ENCODE peak calls at places on chromosome 17, in ten cellular contexts. V is ovary, T is stomach, O is lower leg skin, M is adrenal gland, S is uterus, Q is heart left ventricle, N is suprapubic skin, H is thyroid gland, X is GM12892. K is an unnamed sample.
A peak's percentile ranks its signal among the peaks of the same experiment; 100 is the strongest.

GRCh38 chr17:63786961-63787711 is 13.2 kb downstream of the DDX42 start:
- DNase-seq in V (no peak), T (no peak), O (no peak), M (no peak), S (no peak), Q (no peak), N (no peak), H (no peak), X (no peak), K (no peak)

GRCh38 chr17:78903101-78903779 is at the start of gene CEP295NL:
- DNase-seq in V (no peak), T (no peak), O (no peak), M (peak; percentile 80), S (no peak), Q (no peak), N (no peak), H (peak; percentile 51), X (no peak), K (no peak)

GRCh38 chr17:69761767-69762321 is 313.2 kb upstream of the KCNJ16 start:
- DNase-seq in V (no peak), T (no peak), O (no peak), M (no peak), S (no peak), Q (no peak), N (no peak), H (no peak), X (no peak), K (no peak)

GRCh38 chr17:61431594-61432311 is 20.5 kb upstream of the TBX4 start:
- DNase-seq in V (no peak), T (no peak), O (no peak), M (no peak), S (no peak), Q (no peak), N (no peak), H (no peak), X (no peak), K (no peak)

GRCh38 chr17:13736915-13737314 is 135.2 kb upstream of the HS3ST3A1 start:
- DNase-seq in V (no peak), T (no peak), O (no peak), M (no peak), S (no peak), Q (no peak), N (no peak), H (no peak), X (no peak), K (no peak)

GRCh38 chr17:67594115-67594878 is 123.4 kb upstream of the NOL11 start:
- DNase-seq in V (no peak), T (no peak), O (peak; percentile 28), M (no peak), S (no peak), Q (no peak), N (no peak), H (no peak), X (no peak), K (no peak)

GRCh38 chr17:59406808-59407381 is 75.4 kb downstream of the YPEL2 start:
- DNase-seq in V (no peak), T (no peak), O (no peak), M (peak; percentile 54), S (no peak), Q (no peak), N (no peak), H (peak; percentile 77), X (no peak), K (no peak)

GRCh38 chr17:48213797-48214196 is 106.2 kb downstream of the SNX11 start:
- DNase-seq in V (no peak), T (no peak), O (no peak), M (no peak), S (no peak), Q (no peak), N (no peak), H (no peak), X (no peak), K (no peak)

GRCh38 chr17:49554694-49555494 is 20.8 kb upstream of the NXPH3 start:
- DNase-seq in V (no peak), T (no peak), O (peak; percentile 84), M (no peak), S (no peak), Q (no peak), N (peak; percentile 49), H (peak; percentile 91), X (no peak), K (no peak)

GRCh38 chr17:36485805-36486203 is 677 bp upstream of the ZNHIT3 start:
- DNase-seq in V (no peak), T (no peak), O (no peak), M (no peak), S (no peak), Q (no peak), N (no peak), H (no peak), X (no peak), K (no peak)

GRCh38 chr17:36485027-36485426 is 1.5 kb upstream of the ZNHIT3 start:
- DNase-seq in V (no peak), T (no peak), O (peak; percentile 45), M (no peak), S (no peak), Q (no peak), N (no peak), H (no peak), X (no peak), K (no peak)

GRCh38 chr17:36481829-36482228 is 4.7 kb upstream of the ZNHIT3 start:
- DNase-seq in V (no peak), T (no peak), O (peak; percentile 49), M (no peak), S (no peak), Q (no peak), N (no peak), H (no peak), X (no peak), K (no peak)

GRCh38 chr17:36482611-36483504 is 3.6 kb upstream of the ZNHIT3 start:
- DNase-seq in V (peak; percentile 79), T (peak; percentile 91), O (peak; percentile 96), M (peak; percentile 81), S (peak; percentile 85), Q (peak; percentile 93), N (peak; percentile 88), H (peak; percentile 88), X (peak; percentile 81), K (peak; percentile 88)

DNA sequence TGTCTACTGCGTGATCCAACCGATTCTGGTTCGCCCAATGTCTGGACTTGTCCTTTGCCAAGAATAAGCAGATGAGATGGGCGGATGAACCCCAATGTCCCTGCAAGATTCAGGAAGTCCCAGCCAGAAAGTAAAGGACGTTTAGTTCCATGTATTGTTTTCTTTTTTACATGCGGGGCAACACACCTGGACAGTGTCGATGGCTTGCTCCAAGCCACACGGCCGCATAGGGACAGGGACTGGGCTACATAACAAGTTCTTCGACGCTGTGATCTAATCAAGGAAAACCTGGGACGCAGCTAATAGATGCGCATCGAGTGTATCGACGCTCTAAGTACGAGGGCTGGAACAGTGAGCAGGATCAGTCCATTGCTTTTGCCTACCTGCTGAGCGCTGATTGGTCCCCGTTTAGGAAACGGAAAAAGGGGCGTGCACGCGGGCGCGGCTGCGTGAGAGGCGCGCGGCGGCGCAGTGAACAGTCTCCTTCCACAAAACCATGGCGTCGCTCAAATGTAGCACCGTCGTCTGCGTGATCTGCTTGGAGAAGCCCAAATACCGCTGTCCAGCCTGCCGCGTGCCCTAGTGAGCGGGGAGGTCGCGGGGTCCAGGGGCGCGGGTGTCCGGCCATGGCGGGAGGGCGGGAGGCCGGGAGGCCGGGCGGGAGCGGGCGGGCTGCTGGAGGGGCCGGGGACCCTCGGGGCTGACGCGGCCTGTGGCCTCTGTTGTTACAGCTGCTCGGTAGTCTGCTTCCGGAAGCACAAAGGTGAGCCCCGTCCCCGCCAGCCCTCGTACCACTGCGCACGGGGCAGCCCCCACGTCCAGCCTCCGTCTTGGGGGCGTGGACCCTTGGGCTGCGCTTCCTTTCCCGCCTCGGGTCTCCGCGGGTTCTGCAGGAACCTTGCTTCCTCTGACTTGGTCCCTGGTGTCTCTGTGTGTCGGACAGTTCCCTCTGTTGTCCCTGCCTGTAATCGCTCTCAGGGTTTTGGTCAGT is at the start of gene ZNHIT3:
- DNase-seq in V (peak; percentile 82), T (peak; percentile 93), O (peak; percentile 98), M (peak; percentile 93), S (peak; percentile 89), Q (peak; percentile 94), N (peak; percentile 94), H (peak; percentile 92), X (peak; percentile 89), K (peak; percentile 90)
- TF ChIP-seq POLR2A in V (peak; percentile 42), T (peak; percentile 17), O (no peak), M (peak; percentile 83), S (peak; percentile 60), Q (peak; percentile 64), N (no peak), H (peak; percentile 69), X (peak; percentile 87), K (peak; percentile 64)

GRCh38 chr17:3645310-3645709 is 8.8 kb downstream of the CTNS start:
- DNase-seq in V (no peak), T (no peak), O (no peak), M (no peak), S (no peak), Q (no peak), N (no peak), H (no peak), X (no peak), K (no peak)
- TF ChIP-seq POLR2A in V (no peak), T (no peak), O (no peak), M (no peak), S (no peak), Q (no peak), N (no peak), H (no peak), X (no peak), K (no peak)

GRCh38 chr17:75590314-75590761 is 2.7 kb downstream of the MYO15B start:
- DNase-seq in V (no peak), T (no peak), O (no peak), M (no peak), S (no peak), Q (no peak), N (peak; percentile 56), H (no peak), X (no peak), K (no peak)

GRCh38 chr17:75590849-75591721 is 3.5 kb downstream of the MYO15B start:
- DNase-seq in V (no peak), T (no peak), O (no peak), M (no peak), S (no peak), Q (no peak), N (no peak), H (no peak), X (no peak), K (no peak)

GRCh38 chr17:75588546-75589016 is 981 bp downstream of the MYO15B start:
- DNase-seq in V (peak; percentile 62), T (peak; percentile 75), O (no peak), M (peak; percentile 68), S (peak; percentile 61), Q (peak; percentile 82), N (peak; percentile 81), H (peak; percentile 68), X (no peak), K (no peak)

GRCh38 chr17:75589017-75589918 is 1.7 kb downstream of the MYO15B start:
- DNase-seq in V (peak; percentile 95), T (peak; percentile 96), O (peak; percentile 98), M (peak; percentile 96), S (peak; percentile 97), Q (peak; percentile 98), N (peak; percentile 94), H (peak; percentile 96), X (peak; percentile 99), K (peak; percentile 100)

GRCh38 chr17:75589919-75590303 is 2.3 kb downstream of the MYO15B start:
- DNase-seq in V (peak; percentile 39), T (no peak), O (no peak), M (no peak), S (peak; percentile 43), Q (peak; percentile 69), N (peak; percentile 74), H (peak; percentile 36), X (no peak), K (no peak)
- TF ChIP-seq POLR2A in V (no peak), T (no peak), O (no peak), M (no peak), S (no peak), Q (no peak), N (no peak), H (no peak), X (no peak), K (no peak)

GRCh38 chr17:31558748-31559646 is 167.5 kb downstream of the RAB11FIP4 start:
- DNase-seq in V (peak; percentile 80), T (peak; percentile 79), O (peak; percentile 95), M (peak; percentile 85), S (peak; percentile 83), Q (peak; percentile 89), N (peak; percentile 86), H (peak; percentile 78), X (peak; percentile 74), K (peak; percentile 75)
- TF ChIP-seq POLR2A in V (peak; percentile 55), T (no peak), O (peak; percentile 12), M (peak; percentile 36), S (peak; percentile 60), Q (peak; percentile 60), N (no peak), H (peak; percentile 69), X (no peak), K (no peak)